ENCODE peak calls at places on chromosomes 12 and 14, in ten cellular contexts. I is stromal cell of bone marrow, D is ELR, W is RPMI7951, S is NCI-H2029, Z is amniotic epithelial cell, B is GM13976, E is epithelial cell of prostate, O is left cardiac atrium, L is RPMI8226. N is an unnamed sample.

GRCh38 chr12:96047621-96048211 is 12.3 kb upstream of the LTA4H start:
- DNase-seq in Z (peak), L (peak), S (peak), W (peak), I (peak), O (peak), B (no peak), E (peak), D (peak), N (no peak)

GRCh38 chr14:64053694-64054669 is 201.2 kb downstream of the SYNE2 start:
- DNase-seq in D (peak), I (no peak), O (no peak), B (no peak), E (no peak), Z (peak), W (peak), L (no peak), S (no peak), N (no peak)

GRCh38 chr12:5376591-5377207 is 55.2 kb upstream of the NTF3 start:
- DNase-seq in L (peak), E (no peak), W (no peak), B (no peak), S (peak), D (no peak), O (no peak), I (no peak), Z (no peak), N (no peak)

GRCh38 chr14:50045039-50045711 is 71.2 kb downstream of the VCPKMT start:
- DNase-seq in S (no peak), E (peak), L (peak), B (peak), I (peak), D (peak), W (peak), Z (peak), O (peak), N (peak)

GRCh38 chr14:88793259-88793625 is 489 bp upstream of the EML5 start:
- DNase-seq in D (no peak), O (no peak), W (no peak), I (no peak), E (no peak), Z (no peak), B (no peak), S (no peak), L (no peak), N (no peak)

GRCh38 chr12:124782132-124782531 is 81.5 kb downstream of the SCARB1 start:
- DNase-seq in D (no peak), W (no peak), O (no peak), E (no peak), B (no peak), I (no peak), L (no peak), S (no peak), Z (no peak), N (no peak)

GRCh38 chr12:115354476-115354890 is 670.5 kb upstream of the TBX3 start:
- DNase-seq in B (peak), L (no peak), S (no peak), W (peak), D (no peak), Z (no peak), I (no peak), O (no peak), E (no peak), N (no peak)

GRCh38 chr12:14275886-14276285 is 89.6 kb upstream of the ATF7IP start:
- DNase-seq in I (no peak), Z (no peak), E (no peak), W (no peak), D (no peak), S (no peak), L (peak), B (peak), O (no peak), N (no peak)

N was measured in GM04503.